ENCODE peak calls at places on chromosomes 12 and 14, in eight cellular contexts. L, J, Q, N, K, R, E and G are unnamed samples.

GRCh38 chr12:97168804-97169203 is 261.7 kb downstream of the NEDD1 start:
- DNase-seq in Q (no peak), J (no peak), L (no peak), K (no peak), N (no peak), R (no peak), E (no peak), G (no peak)

GRCh38 chr14:24430682-24431568 is 1.2 kb downstream of the KHNYN start:
- DNase-seq in Q (peak), R (peak), E (peak), J (no peak), L (peak), N (no peak), K (peak), G (peak)

GRCh38 chr14:71985538-71986234 is 53.5 kb downstream of the RGS6 start:
- DNase-seq in L (no peak), E (peak), Q (no peak), N (no peak), J (no peak), K (no peak), R (no peak), G (no peak)

GRCh38 chr14:63357841-63358240 is 39.1 kb upstream of the GPHB5 start:
- DNase-seq in Q (no peak), J (no peak), E (no peak), K (no peak), N (no peak), L (no peak), R (no peak), G (no peak)

GRCh38 chr12:110744176-110744575 is 1.5 kb upstream of the PPP1CC start:
- DNase-seq in R (no peak), N (peak), Q (peak), E (peak), L (no peak), K (no peak), J (no peak), G (peak)

GRCh38 chr12:120972870-120973543 is 5.3 kb upstream of the HNF1A start:
- DNase-seq in R (no peak), E (peak), L (no peak), K (no peak), Q (no peak), N (no peak), J (no peak), G (no peak)

GRCh38 chr12:49305762-49306161 is 10.8 kb downstream of the PRPH start:
- DNase-seq in N (no peak), L (no peak), R (no peak), Q (no peak), J (no peak), E (no peak), K (no peak), G (no peak)

GRCh38 chr12:120085920-120086319 is 30.6 kb downstream of the RAB35 start:
- DNase-seq in J (no peak), L (no peak), N (no peak), R (no peak), Q (no peak), E (no peak), K (no peak), G (no peak)

GRCh38 chr14:57834001-57834598 is 31.8 kb downstream of the SLC35F4 start:
- DNase-seq in K (no peak), N (no peak), E (peak), R (no peak), J (no peak), Q (no peak), L (no peak), G (no peak)

GRCh38 chr12:94592080-94592479 is 58.3 kb downstream of the TMCC3 start:
- DNase-seq in E (no peak), N (no peak), L (no peak), K (no peak), R (no peak), Q (peak), J (no peak), G (no peak)

GRCh38 chr12:124684971-124685688 is 117.7 kb upstream of the NCOR2 start:
- DNase-seq in K (peak), N (peak), J (no peak), Q (peak), L (no peak), E (peak), R (peak), G (peak)